ENCODE peak calls at places on chromosomes 3 and 15, in five cellular contexts. One of them, this sample, is unnamed.

GRCh38 chr3:123986427-123986826 is 5.5 kb downstream of the ROPN1 start:
- DNase-seq in GM12878: no peak
- DNase-seq in heart left ventricle: no peak
- DNase-seq in A549: no peak
- DNase-seq in Peyer's patch: no peak
- DNase-seq in this sample: no peak

GRCh38 chr3:124149774-124150173 is 157.8 kb upstream of the ROPN1 start:
- DNase-seq in GM12878: no peak
- DNase-seq in heart left ventricle: no peak
- DNase-seq in A549: no peak
- DNase-seq in Peyer's patch: no peak
- DNase-seq in this sample: no peak

GRCh38 chr3:63354160-63354559 is 76.1 kb downstream of the SYNPR start:
- DNase-seq in Peyer's patch: no peak
- DNase-seq in heart left ventricle: no peak
- DNase-seq in A549: no peak
- DNase-seq in GM12878: no peak
- DNase-seq in this sample: no peak

GRCh38 chr15:95097366-95097765 is 866.0 kb downstream of the MCTP2 start:
- DNase-seq in GM12878: no peak
- DNase-seq in A549: no peak
- DNase-seq in Peyer's patch: no peak
- DNase-seq in heart left ventricle: no peak
- DNase-seq in this sample: no peak

GRCh38 chr3:181609156-181609767 is 102.5 kb upstream of the SOX2 start:
- DNase-seq in heart left ventricle: no peak
- DNase-seq in Peyer's patch: no peak
- DNase-seq in A549: no peak
- DNase-seq in GM12878: no peak
- DNase-seq in this sample: no peak

GRCh38 chr3:27677554-27677953 is 44.6 kb downstream of the EOMES start:
- DNase-seq in heart left ventricle: no peak
- DNase-seq in A549: peak; percentile 83
- DNase-seq in Peyer's patch: no peak
- DNase-seq in GM12878: no peak
- DNase-seq in this sample: peak; percentile 65

GRCh38 chr15:22930782-22931484 is 49.2 kb downstream of the CYFIP1 start:
- DNase-seq in heart left ventricle: peak; percentile 54
- DNase-seq in Peyer's patch: no peak
- DNase-seq in A549: no peak
- DNase-seq in GM12878: no peak
- DNase-seq in this sample: no peak

GRCh38 chr15:48601095-48601494 is 44.4 kb downstream of the FBN1 start:
- DNase-seq in Peyer's patch: no peak
- DNase-seq in GM12878: no peak
- DNase-seq in A549: no peak
- DNase-seq in heart left ventricle: no peak
- DNase-seq in this sample: no peak

GRCh38 chr15:100592898-100593297 is 9.1 kb downstream of the LINS1 start:
- DNase-seq in A549: no peak
- DNase-seq in heart left ventricle: no peak
- DNase-seq in GM12878: no peak
- DNase-seq in Peyer's patch: no peak
- DNase-seq in this sample: no peak

GRCh38 chr3:139718415-139718814 is 40.6 kb upstream of the NMNAT3 start:
- DNase-seq in GM12878: no peak
- DNase-seq in Peyer's patch: no peak
- DNase-seq in heart left ventricle: peak; percentile 26
- DNase-seq in A549: peak; percentile 30
- DNase-seq in this sample: no peak

GRCh38 chr3:123194552-123194951 is 7.2 kb upstream of the SEC22A start:
- DNase-seq in A549: peak; percentile 54
- DNase-seq in GM12878: no peak
- DNase-seq in Peyer's patch: no peak
- DNase-seq in heart left ventricle: peak; percentile 16
- DNase-seq in this sample: no peak

GRCh38 chr3:69251078-69251805 is 128.8 kb upstream of the LMOD3 start:
- DNase-seq in A549: no peak
- DNase-seq in GM12878: no peak
- DNase-seq in Peyer's patch: no peak
- DNase-seq in heart left ventricle: no peak
- DNase-seq in this sample: no peak

GRCh38 chr15:89910891-89911626 is 1.7 kb downstream of the ARPIN start:
- DNase-seq in heart left ventricle: no peak
- DNase-seq in GM12878: no peak
- DNase-seq in Peyer's patch: no peak
- DNase-seq in A549: no peak
- DNase-seq in this sample: no peak

GRCh38 chr3:144162042-144162441 is 190.4 kb downstream of the DIPK2A start:
- DNase-seq in heart left ventricle: no peak
- DNase-seq in Peyer's patch: no peak
- DNase-seq in GM12878: no peak
- DNase-seq in A549: peak; percentile 67
- DNase-seq in this sample: no peak

GRCh38 chr3:25453521-25454410 is 25.7 kb downstream of the RARB start:
- DNase-seq in A549: no peak
- DNase-seq in heart left ventricle: no peak
- DNase-seq in Peyer's patch: no peak
- DNase-seq in GM12878: no peak
- DNase-seq in this sample: no peak

GRCh38 chr3:104547040-104547439 is 819.7 kb upstream of the ALCAM start:
- DNase-seq in heart left ventricle: no peak
- DNase-seq in A549: no peak
- DNase-seq in Peyer's patch: no peak
- DNase-seq in GM12878: no peak
- DNase-seq in this sample: no peak

GRCh38 chr3:48285675-48286074 is 44.8 kb downstream of the ZNF589 start:
- DNase-seq in Peyer's patch: no peak
- DNase-seq in A549: no peak
- DNase-seq in GM12878: no peak
- DNase-seq in heart left ventricle: no peak
- DNase-seq in this sample: no peak

GRCh38 chr3:27521179-27521871 is 37.1 kb upstream of the SLC4A7 start:
- DNase-seq in Peyer's patch: no peak
- DNase-seq in A549: peak; percentile 93
- DNase-seq in GM12878: no peak
- DNase-seq in heart left ventricle: peak; percentile 19
- DNase-seq in this sample: no peak

GRCh38 chr15:41813426-41813825 is 14.5 kb upstream of the JMJD7 start:
- DNase-seq in Peyer's patch: no peak
- DNase-seq in heart left ventricle: no peak
- DNase-seq in A549: no peak
- DNase-seq in GM12878: no peak
- DNase-seq in this sample: no peak

GRCh38 chr15:56207092-56207491 is 36.6 kb downstream of the RFX7 start:
- DNase-seq in A549: no peak
- DNase-seq in heart left ventricle: no peak
- DNase-seq in GM12878: peak; percentile 38
- DNase-seq in Peyer's patch: no peak
- DNase-seq in this sample: no peak

GRCh38 chr3:56914646-56915045 is 112.9 kb upstream of the ARHGEF3 start:
- DNase-seq in A549: no peak
- DNase-seq in GM12878: no peak
- DNase-seq in Peyer's patch: no peak
- DNase-seq in heart left ventricle: no peak
- DNase-seq in this sample: no peak

DNA sequence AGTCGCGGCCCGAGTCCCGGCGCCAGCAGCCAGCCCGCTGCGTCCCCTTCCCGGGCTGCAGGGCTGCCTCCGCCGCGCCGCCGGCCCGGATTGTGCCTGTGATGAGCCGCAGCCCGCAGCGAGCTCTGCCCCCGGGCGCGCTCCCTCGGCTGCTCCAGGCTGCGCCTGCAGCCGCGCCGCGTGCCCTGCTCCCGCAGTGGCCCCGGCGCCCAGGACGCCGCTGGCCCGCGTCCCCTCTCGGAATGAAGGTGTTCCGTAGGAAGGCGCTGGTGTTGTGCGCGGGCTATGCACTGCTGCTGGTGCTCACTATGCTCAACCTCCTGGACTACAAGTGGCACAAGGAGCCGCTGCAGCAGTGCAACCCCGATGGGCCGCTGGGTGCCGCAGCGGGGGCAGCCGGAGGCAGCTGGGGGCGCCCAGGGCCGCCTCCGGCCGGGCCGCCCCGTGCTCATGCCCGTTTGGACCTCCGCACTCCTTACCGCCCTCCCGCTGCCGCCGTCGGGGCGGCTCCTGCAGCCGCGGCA is 1.2 kb downstream of the CHST2 start:
- DNase-seq in Peyer's patch: peak; percentile 53
- DNase-seq in GM12878: no peak
- DNase-seq in A549: peak; percentile 13
- DNase-seq in heart left ventricle: no peak
- DNase-seq in this sample: no peak
- TF ChIP-seq CTCF in Peyer's patch: no peak
- TF ChIP-seq CTCF in GM12878: peak; percentile 58
- TF ChIP-seq CTCF in A549: no peak
- TF ChIP-seq CTCF in heart left ventricle: no peak
- TF ChIP-seq CTCF in this sample: no peak

GRCh38 chr3:130850846-130851245 is 43.0 kb upstream of the ATP2C1 start:
- DNase-seq in heart left ventricle: no peak
- DNase-seq in A549: no peak
- DNase-seq in Peyer's patch: no peak
- DNase-seq in GM12878: no peak
- DNase-seq in this sample: no peak

GRCh38 chr3:130854208-130854864 is 39.5 kb upstream of the ATP2C1 start:
- DNase-seq in GM12878: peak; percentile 53
- DNase-seq in heart left ventricle: no peak
- DNase-seq in Peyer's patch: no peak
- DNase-seq in A549: no peak
- DNase-seq in this sample: no peak

GRCh38 chr3:130846181-130846580 is 47.7 kb upstream of the ATP2C1 start:
- DNase-seq in heart left ventricle: no peak
- DNase-seq in A549: no peak
- DNase-seq in GM12878: no peak
- DNase-seq in Peyer's patch: no peak
- DNase-seq in this sample: no peak

GRCh38 chr3:130849111-130849552 is 44.8 kb upstream of the ATP2C1 start:
- DNase-seq in A549: no peak
- DNase-seq in heart left ventricle: peak; percentile 32
- DNase-seq in Peyer's patch: peak; percentile 72
- DNase-seq in GM12878: no peak
- DNase-seq in this sample: no peak

DNA sequence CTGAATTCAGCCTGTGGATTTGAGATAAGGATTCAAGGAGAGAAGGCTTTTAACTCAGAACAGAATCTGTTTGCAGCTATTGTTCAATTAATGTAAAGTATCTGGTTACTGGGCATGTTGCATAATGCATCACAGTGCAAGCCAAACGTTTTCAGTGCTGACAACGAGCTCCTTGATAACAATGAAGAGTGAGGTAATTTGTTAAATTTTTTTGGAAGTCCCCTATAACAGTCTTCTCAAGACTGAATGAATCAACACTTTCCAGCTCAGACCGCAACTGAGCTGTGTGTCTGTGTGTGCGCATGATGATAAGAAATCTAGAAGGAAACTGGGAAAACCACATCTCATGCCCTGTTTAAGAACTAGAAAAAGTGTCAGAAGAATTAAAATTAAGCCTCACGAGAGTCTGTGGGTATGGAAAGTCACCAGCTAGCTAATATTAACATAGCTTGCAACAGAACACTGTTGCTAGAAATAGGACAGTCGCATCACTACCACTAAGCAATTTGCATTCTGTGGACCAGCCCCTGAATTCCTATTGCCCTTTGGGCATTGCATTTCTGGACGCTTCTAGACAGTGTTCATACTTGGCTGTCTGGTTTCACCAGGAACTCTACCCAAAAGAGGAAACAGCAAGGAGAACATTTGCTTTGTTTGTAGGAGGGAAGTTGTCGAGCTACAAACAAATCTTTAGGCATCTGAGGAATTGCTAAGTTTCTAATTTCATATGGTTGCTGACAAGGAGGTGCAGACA is 43.7 kb upstream of the ATP2C1 start:
- DNase-seq in A549: peak; percentile 1
- DNase-seq in Peyer's patch: no peak
- DNase-seq in heart left ventricle: peak; percentile 35
- DNase-seq in GM12878: peak; percentile 95
- DNase-seq in this sample: peak; percentile 45
- TF ChIP-seq POLR2A in A549: no peak
- TF ChIP-seq POLR2A in Peyer's patch: no peak
- TF ChIP-seq POLR2A in heart left ventricle: no peak
- TF ChIP-seq POLR2A in GM12878: peak; percentile 56
- TF ChIP-seq POLR2A in this sample: no peak

DNA sequence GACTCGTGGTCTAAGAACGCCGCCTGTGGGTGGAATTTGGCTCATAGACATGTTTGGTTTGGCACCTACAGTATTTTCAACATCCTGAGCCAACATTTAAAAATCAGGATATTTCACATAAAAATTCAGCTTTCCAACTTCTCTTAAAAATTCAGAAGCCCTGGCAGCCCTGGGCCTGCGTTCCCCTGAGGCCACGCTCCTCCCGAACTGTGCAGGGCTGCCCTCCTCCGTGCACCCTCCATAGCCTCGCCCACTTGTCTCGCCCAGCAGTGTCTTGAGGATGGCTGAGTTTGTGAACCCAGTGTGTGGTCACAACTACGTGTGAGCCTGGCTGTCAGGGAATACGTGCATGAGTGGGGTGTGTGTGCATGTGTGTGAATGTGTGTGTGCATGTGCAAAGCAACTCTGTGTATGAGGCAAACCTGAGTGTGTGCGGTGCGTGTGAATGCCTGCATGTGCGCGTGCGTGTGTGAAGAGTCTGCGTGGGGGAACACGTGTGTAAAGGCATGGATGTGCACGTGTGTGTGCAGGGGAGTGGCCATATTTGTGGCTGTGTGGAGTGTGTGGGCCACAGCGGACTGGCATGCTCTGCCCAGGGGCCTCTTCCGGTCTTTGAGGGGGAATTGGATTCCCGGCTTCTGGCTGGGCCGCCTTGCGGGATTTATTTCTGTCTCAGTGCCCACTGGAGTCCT is 30.9 kb downstream of the PTH1R start:
- DNase-seq in heart left ventricle: no peak
- DNase-seq in Peyer's patch: peak; percentile 50
- DNase-seq in A549: no peak
- DNase-seq in GM12878: no peak
- DNase-seq in this sample: no peak
- TF ChIP-seq CTCF in heart left ventricle: no peak
- TF ChIP-seq CTCF in Peyer's patch: peak; percentile 26
- TF ChIP-seq CTCF in A549: no peak
- TF ChIP-seq CTCF in GM12878: no peak
- TF ChIP-seq CTCF in this sample: no peak

DNA sequence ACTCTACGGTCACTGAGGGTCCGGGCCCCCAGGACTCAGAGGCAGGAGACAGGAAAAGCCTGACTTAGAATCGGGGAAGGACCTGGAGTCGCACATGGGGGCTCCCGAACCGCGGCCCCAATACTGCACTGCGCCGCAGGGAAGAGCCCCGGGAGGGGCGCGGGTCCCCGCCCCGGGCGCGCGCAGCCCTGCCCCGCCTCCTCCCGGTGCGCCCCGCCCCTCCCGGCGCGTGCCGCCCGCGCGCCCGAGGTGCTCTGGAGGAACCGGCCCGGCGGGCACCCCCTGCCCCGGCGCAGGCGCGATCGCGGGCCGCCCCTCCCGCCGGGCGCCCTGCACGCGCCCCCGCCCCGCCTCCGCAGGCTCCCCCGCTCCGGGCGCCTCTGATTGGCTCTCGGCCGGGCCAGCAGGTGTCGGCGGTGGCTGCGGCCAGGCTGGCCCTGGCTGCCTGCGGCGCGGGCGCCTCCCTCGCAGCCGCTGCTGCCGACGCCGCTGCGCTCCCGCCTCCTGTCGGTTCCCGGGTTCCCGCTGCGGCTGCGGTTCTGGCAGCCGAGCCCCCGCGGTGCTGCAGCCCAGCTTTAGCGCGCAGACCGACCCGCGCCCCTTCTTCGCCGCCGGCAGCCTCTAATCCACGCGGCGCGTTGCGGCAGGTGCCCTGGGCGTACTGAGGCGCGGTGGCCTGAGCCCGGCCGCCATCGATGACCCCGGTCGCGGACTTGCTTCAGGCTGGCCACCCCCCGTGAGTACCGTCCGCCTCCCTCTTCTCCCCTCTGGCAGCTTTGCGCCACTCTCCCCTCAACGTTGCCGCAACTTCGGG is at the start of gene MYRIP:
- DNase-seq in GM12878: no peak
- DNase-seq in heart left ventricle: peak; percentile 63
- DNase-seq in Peyer's patch: peak; percentile 84
- DNase-seq in A549: no peak
- DNase-seq in this sample: no peak
- TF ChIP-seq POLR2A in GM12878: no peak
- TF ChIP-seq POLR2A in heart left ventricle: no peak
- TF ChIP-seq POLR2A in Peyer's patch: no peak
- TF ChIP-seq POLR2A in A549: no peak
- TF ChIP-seq POLR2A in this sample: no peak